ENCODE peak calls at places on chromosomes 5 and 9, in four cellular contexts. One of them, this sample, is unnamed.

GRCh38 chr5:100755435-100755834 is 147.6 kb downstream of the ST8SIA4 start:
- DNase-seq in activated CD8-positive, alpha-beta memory T cell treated with anti-CD3 and anti-CD28 coated beads, Interleukin-2, amount 50 U/mL, for 48 hours: no peak
- DNase-seq in B cell: no peak
- DNase-seq in activated CD4-positive, alpha-beta T cell treated with anti-CD3 and anti-CD28 coated beads for 24 hours: no peak
- DNase-seq in this sample: no peak

GRCh38 chr5:68562308-68562707 is 346.8 kb downstream of the PIK3R1 start:
- DNase-seq in activated CD8-positive, alpha-beta memory T cell treated with anti-CD3 and anti-CD28 coated beads, Interleukin-2, amount 50 U/mL, for 48 hours: no peak
- DNase-seq in B cell: no peak
- DNase-seq in activated CD4-positive, alpha-beta T cell treated with anti-CD3 and anti-CD28 coated beads for 24 hours: no peak
- DNase-seq in this sample: no peak

GRCh38 chr5:156815988-156816599 is 34.0 kb upstream of the PPP1R2B start:
- DNase-seq in activated CD8-positive, alpha-beta memory T cell treated with anti-CD3 and anti-CD28 coated beads, Interleukin-2, amount 50 U/mL, for 48 hours: no peak
- DNase-seq in B cell: no peak
- DNase-seq in activated CD4-positive, alpha-beta T cell treated with anti-CD3 and anti-CD28 coated beads for 24 hours: peak
- DNase-seq in this sample: peak

GRCh38 chr5:106874531-106874930 is 796.2 kb downstream of the EFNA5 start:
- DNase-seq in activated CD8-positive, alpha-beta memory T cell treated with anti-CD3 and anti-CD28 coated beads, Interleukin-2, amount 50 U/mL, for 48 hours: no peak
- DNase-seq in B cell: no peak
- DNase-seq in activated CD4-positive, alpha-beta T cell treated with anti-CD3 and anti-CD28 coated beads for 24 hours: no peak
- DNase-seq in this sample: no peak

GRCh38 chr9:132381966-132382541 is 24.6 kb downstream of the TTF1 start:
- DNase-seq in activated CD8-positive, alpha-beta memory T cell treated with anti-CD3 and anti-CD28 coated beads, Interleukin-2, amount 50 U/mL, for 48 hours: no peak
- DNase-seq in B cell: peak
- DNase-seq in activated CD4-positive, alpha-beta T cell treated with anti-CD3 and anti-CD28 coated beads for 24 hours: no peak
- DNase-seq in this sample: no peak

GRCh38 chr5:143161893-143162520 is 241.5 kb downstream of the NR3C1 start:
- DNase-seq in activated CD8-positive, alpha-beta memory T cell treated with anti-CD3 and anti-CD28 coated beads, Interleukin-2, amount 50 U/mL, for 48 hours: no peak
- DNase-seq in B cell: no peak
- DNase-seq in activated CD4-positive, alpha-beta T cell treated with anti-CD3 and anti-CD28 coated beads for 24 hours: no peak
- DNase-seq in this sample: no peak

GRCh38 chr9:93295456-93296076 is 111.6 kb downstream of the WNK2 start:
- DNase-seq in activated CD8-positive, alpha-beta memory T cell treated with anti-CD3 and anti-CD28 coated beads, Interleukin-2, amount 50 U/mL, for 48 hours: no peak
- DNase-seq in B cell: no peak
- DNase-seq in activated CD4-positive, alpha-beta T cell treated with anti-CD3 and anti-CD28 coated beads for 24 hours: no peak
- DNase-seq in this sample: no peak

GRCh38 chr9:114691046-114691955 is 9.3 kb upstream of the TEX48 start:
- DNase-seq in activated CD8-positive, alpha-beta memory T cell treated with anti-CD3 and anti-CD28 coated beads, Interleukin-2, amount 50 U/mL, for 48 hours: peak
- DNase-seq in B cell: no peak
- DNase-seq in activated CD4-positive, alpha-beta T cell treated with anti-CD3 and anti-CD28 coated beads for 24 hours: peak
- DNase-seq in this sample: no peak

GRCh38 chr9:97983524-97984187 is 515 bp downstream of the ANP32B start:
- DNase-seq in activated CD8-positive, alpha-beta memory T cell treated with anti-CD3 and anti-CD28 coated beads, Interleukin-2, amount 50 U/mL, for 48 hours: no peak
- DNase-seq in B cell: peak
- DNase-seq in activated CD4-positive, alpha-beta T cell treated with anti-CD3 and anti-CD28 coated beads for 24 hours: peak
- DNase-seq in this sample: peak

GRCh38 chr5:168892618-168893017 is 313.4 kb upstream of the PANK3 start:
- DNase-seq in activated CD8-positive, alpha-beta memory T cell treated with anti-CD3 and anti-CD28 coated beads, Interleukin-2, amount 50 U/mL, for 48 hours: no peak
- DNase-seq in B cell: no peak
- DNase-seq in activated CD4-positive, alpha-beta T cell treated with anti-CD3 and anti-CD28 coated beads for 24 hours: no peak
- DNase-seq in this sample: no peak

GRCh38 chr9:18463991-18464390 is 10.0 kb upstream of the ADAMTSL1 start:
- DNase-seq in activated CD8-positive, alpha-beta memory T cell treated with anti-CD3 and anti-CD28 coated beads, Interleukin-2, amount 50 U/mL, for 48 hours: no peak
- DNase-seq in B cell: no peak
- DNase-seq in activated CD4-positive, alpha-beta T cell treated with anti-CD3 and anti-CD28 coated beads for 24 hours: no peak
- DNase-seq in this sample: no peak

GRCh38 chr9:34430843-34431437 is 27.4 kb downstream of the FAM219A start:
- DNase-seq in activated CD8-positive, alpha-beta memory T cell treated with anti-CD3 and anti-CD28 coated beads, Interleukin-2, amount 50 U/mL, for 48 hours: no peak
- DNase-seq in B cell: no peak
- DNase-seq in activated CD4-positive, alpha-beta T cell treated with anti-CD3 and anti-CD28 coated beads for 24 hours: no peak
- DNase-seq in this sample: peak

GRCh38 chr9:105968811-105969466 is 274.6 kb downstream of the TMEM38B start:
- DNase-seq in activated CD8-positive, alpha-beta memory T cell treated with anti-CD3 and anti-CD28 coated beads, Interleukin-2, amount 50 U/mL, for 48 hours: no peak
- DNase-seq in B cell: no peak
- DNase-seq in activated CD4-positive, alpha-beta T cell treated with anti-CD3 and anti-CD28 coated beads for 24 hours: no peak
- DNase-seq in this sample: no peak

GRCh38 chr9:113511856-113512761 is 48.6 kb downstream of the RGS3 start:
- DNase-seq in activated CD8-positive, alpha-beta memory T cell treated with anti-CD3 and anti-CD28 coated beads, Interleukin-2, amount 50 U/mL, for 48 hours: peak
- DNase-seq in B cell: no peak
- DNase-seq in activated CD4-positive, alpha-beta T cell treated with anti-CD3 and anti-CD28 coated beads for 24 hours: peak
- DNase-seq in this sample: no peak

GRCh38 chr5:73625905-73626811 is at the start of gene ARHGEF28:
- DNase-seq in activated CD8-positive, alpha-beta memory T cell treated with anti-CD3 and anti-CD28 coated beads, Interleukin-2, amount 50 U/mL, for 48 hours: peak
- DNase-seq in B cell: no peak
- DNase-seq in activated CD4-positive, alpha-beta T cell treated with anti-CD3 and anti-CD28 coated beads for 24 hours: peak
- DNase-seq in this sample: peak

GRCh38 chr5:172266676-172267092 is 16.9 kb downstream of the UBTD2 start:
- DNase-seq in activated CD8-positive, alpha-beta memory T cell treated with anti-CD3 and anti-CD28 coated beads, Interleukin-2, amount 50 U/mL, for 48 hours: no peak
- DNase-seq in B cell: no peak
- DNase-seq in activated CD4-positive, alpha-beta T cell treated with anti-CD3 and anti-CD28 coated beads for 24 hours: no peak
- DNase-seq in this sample: no peak

GRCh38 chr9:21974542-21975409 is 19.4 kb downstream of the CDKN2A start:
- DNase-seq in activated CD8-positive, alpha-beta memory T cell treated with anti-CD3 and anti-CD28 coated beads, Interleukin-2, amount 50 U/mL, for 48 hours: peak
- DNase-seq in B cell: no peak
- DNase-seq in activated CD4-positive, alpha-beta T cell treated with anti-CD3 and anti-CD28 coated beads for 24 hours: peak
- DNase-seq in this sample: peak